ENCODE peak calls at places on chromosome 16, in nine cellular contexts. U, Y, K, A, L, S, P, O and J are unnamed samples.

GRCh38 chr16:67773099-67773498 is 33.3 kb downstream of the RANBP10 start:
- DNase-seq in U (no peak), Y (no peak), K (no peak), A (peak; percentile 65), L (no peak), S (no peak), P (no peak), O (no peak), J (no peak)

GRCh38 chr16:57798267-57798810 is 4.0 kb downstream of the KIFC3 start:
- DNase-seq in U (no peak), Y (no peak), K (no peak), A (no peak), L (no peak), S (no peak), P (no peak), O (no peak), J (no peak)

GRCh38 chr16:89275284-89275584 is 57.7 kb downstream of the ZNF778 start:
- DNase-seq in U (no peak), Y (no peak), K (no peak), A (no peak), L (no peak), S (no peak), P (no peak), O (no peak), J (no peak)

GRCh38 chr16:67388591-67388990 is 4.7 kb downstream of the TPPP3 start:
- DNase-seq in U (no peak), Y (no peak), K (no peak), A (no peak), L (no peak), S (no peak), P (no peak), O (no peak), J (no peak)

GRCh38 chr16:81321039-81321438 is 6.3 kb downstream of the GAN start:
- DNase-seq in U (no peak), Y (no peak), K (no peak), A (no peak), L (no peak), S (no peak), P (no peak), O (no peak), J (no peak)

GRCh38 chr16:57204675-57205074 is 18.5 kb downstream of the RSPRY1 start:
- DNase-seq in U (no peak), Y (no peak), K (no peak), A (no peak), L (no peak), S (no peak), P (no peak), O (no peak), J (no peak)

GRCh38 chr16:23280483-23280967 is 21.6 kb upstream of the SCNN1B start:
- DNase-seq in U (no peak), Y (no peak), K (peak; percentile 73), A (no peak), L (no peak), S (no peak), P (no peak), O (no peak), J (peak; percentile 52)

GRCh38 chr16:11047057-11047456 is 102.7 kb downstream of the CLEC16A start:
- DNase-seq in U (no peak), Y (no peak), K (no peak), A (no peak), L (peak; percentile 72), S (no peak), P (no peak), O (no peak), J (no peak)

GRCh38 chr16:14345512-14346115 is 274.5 kb downstream of the MRTFB start:
- DNase-seq in U (no peak), Y (no peak), K (no peak), A (no peak), L (no peak), S (no peak), P (no peak), O (no peak), J (no peak)